ENCODE peak calls at places on chromosomes 3 and 15, in four cellular contexts. J is cardiac muscle cell, Z is body of pancreas, B is fibroblast of lung. O is an unnamed sample. For H3K9me3, H3K4me1 and H3K27me3, the result is how much of the 10 kb centered on the place peaks cover.

GRCh38 chr3:120472121-120472844 is 21.5 kb upstream of the FSTL1 start:
- DNase-seq in J (no peak), Z (no peak), B (peak), O (no peak)

GRCh38 chr3:78221300-78221699 is 1181.4 kb downstream of the ROBO2 start:
- DNase-seq in J (no peak), Z (no peak), B (no peak), O (no peak)

GRCh38 chr15:69388259-69388658 is 25.9 kb upstream of the KIF23 start:
- DNase-seq in J (no peak), Z (no peak), B (no peak), O (no peak)

GRCh38 chr3:194032828-194033435 is 103.0 kb upstream of the HES1 start:
- DNase-seq in J (no peak), Z (no peak), B (no peak), O (peak)

GRCh38 chr15:24772256-24772655 is 96.7 kb downstream of the NPAP1 start:
- DNase-seq in J (no peak), Z (no peak), B (no peak), O (peak)

GRCh38 chr3:141979050-141979671 is 102.7 kb downstream of the ATP1B3 start:
- DNase-seq in J (peak), Z (no peak), B (peak), O (no peak)

GRCh38 chr3:52892625-52893311 is 4.6 kb downstream of the STIMATE start:
- DNase-seq in J (peak), Z (no peak), B (no peak), O (no peak)

GRCh38 chr3:34011171-34012101 is 213.0 kb downstream of the PDCD6IP start:
- DNase-seq in J (no peak), Z (no peak), B (peak), O (no peak)

GRCh38 chr3:140911822-140912221 is 29.8 kb upstream of the SLC25A36 start:
- DNase-seq in J (no peak), Z (no peak), B (no peak), O (peak)

GRCh38 chr3:190076138-190076537 is 44.6 kb downstream of the P3H2 start:
- DNase-seq in J (peak), Z (no peak), B (peak), O (no peak)

GRCh38 chr3:66817946-66818557 is 180.1 kb upstream of the KBTBD8 start:
- DNase-seq in J (no peak), Z (peak), B (no peak), O (no peak)

GRCh38 chr3:195802261-195802701 is 9.4 kb downstream of the MUC4 start:
- DNase-seq in J (no peak), Z (no peak), B (no peak), O (no peak)

GRCh38 chr3:43915546-43915945 is 224.8 kb downstream of the ABHD5 start:
- DNase-seq in J (no peak), Z (no peak), B (no peak), O (no peak)

GRCh38 chr3:61080737-61081445 is 170.4 kb downstream of the FHIT start:
- DNase-seq in J (no peak), Z (no peak), B (no peak), O (no peak)

GRCh38 chr15:90482124-90483011 is 47.4 kb upstream of the CRTC3 start:
- DNase-seq in J (peak), Z (peak), B (peak), O (peak)

GRCh38 chr3:112519424-112520001 is 20.2 kb upstream of the BTLA start:
- DNase-seq in J (peak), Z (peak), B (peak), O (peak)

GRCh38 chr3:65785065-65785645 is 253.6 kb downstream of the MAGI1 start:
- DNase-seq in J (peak), Z (no peak), B (peak), O (peak)

GRCh38 chr15:66293419-66294156 is at the start of gene DIS3L:
- DNase-seq in J (peak), Z (peak), B (peak), O (peak)

GRCh38 chr3:37668431-37668830 is 193.2 kb upstream of the CTDSPL start:
- DNase-seq in J (peak), Z (peak), B (peak), O (no peak)

GRCh38 chr3:197501496-197501878 is 54.3 kb downstream of the BDH1 start:
- DNase-seq in J (peak), Z (no peak), B (peak), O (no peak)

GRCh38 chr3:184361532-184361931 is at the start of the genes CLCN2 and POLR2H:
- DNase-seq in J (peak), Z (peak), B (peak), O (peak)

GRCh38 chr3:38988955-38989354 is 62.8 kb downstream of the SCN11A start:
- DNase-seq in J (no peak), Z (no peak), B (no peak), O (no peak)

GRCh38 chr3:135106445-135106844 is 311.4 kb downstream of the EPHB1 start:
- DNase-seq in J (peak), Z (peak), B (peak), O (peak)

GRCh38 chr15:63942486-63943365 is 103.6 kb downstream of the DAPK2 start:
- DNase-seq in J (no peak), Z (no peak), B (no peak), O (peak)

GRCh38 chr15:70361891-70362290 is 264.2 kb upstream of the TLE3 start:
- DNase-seq in J (no peak), Z (no peak), B (no peak), O (peak)

GRCh38 chr3:53626876-53627275 is 132.5 kb downstream of the CACNA1D start:
- DNase-seq in J (no peak), Z (no peak), B (no peak), O (no peak)

GRCh38 chr15:82183121-82184031 is 79.2 kb downstream of the EFL1 start:
- DNase-seq in J (peak), Z (no peak), B (peak), O (no peak)

GRCh38 chr3:88779482-88779881 is 327.9 kb upstream of the EPHA3 start:
- DNase-seq in J (no peak), Z (no peak), B (no peak), O (no peak)

GRCh38 chr3:24550588-24550987 is 55.9 kb upstream of the THRB start:
- DNase-seq in J (no peak), Z (no peak), B (peak), O (peak)

GRCh38 chr3:10941972-10942371 is 50.6 kb upstream of the SLC6A1 start:
- DNase-seq in J (peak), Z (no peak), B (no peak), O (peak)

GRCh38 chr3:135667061-135667460 is 298.5 kb upstream of the PPP2R3A start:
- DNase-seq in J (no peak), Z (no peak), B (no peak), O (peak)

GRCh38 chr3:46994801-46995731 is 15.6 kb downstream of the NBEAL2 start:
- DNase-seq in J (no peak), Z (no peak), B (no peak), O (peak)

GRCh38 chr15:36458406-36458805 is 121.0 kb upstream of the CDIN1 start:
- DNase-seq in J (peak), Z (no peak), B (peak), O (no peak)

GRCh38 chr3:34189133-34189532 is 390.7 kb downstream of the PDCD6IP start:
- DNase-seq in J (no peak), Z (no peak), B (no peak), O (no peak)

GRCh38 chr15:58525926-58526538 is 94.2 kb downstream of the LIPC start:
- DNase-seq in J (no peak), Z (no peak), B (no peak), O (no peak)

GRCh38 chr15:29032229-29032625 is 146.5 kb downstream of the APBA2 start:
- DNase-seq in J (no peak), Z (no peak), B (no peak), O (no peak)

GRCh38 chr3:20503394-20504082 is 317.5 kb upstream of the SGO1 start:
- DNase-seq in J (no peak), Z (peak), B (no peak), O (peak)
- H3K9me3 ChIP-seq in J (under half), Z (under half), B (under half), O (under half)

GRCh38 chr3:58082047-58082446 is 73.8 kb downstream of the FLNB start:
- DNase-seq in J (peak), Z (no peak), B (peak), O (peak)

GRCh38 chr3:58088501-58088900 is 80.3 kb downstream of the FLNB start:
- DNase-seq in J (no peak), Z (no peak), B (no peak), O (no peak)

GRCh38 chr3:58085616-58086015 is 77.4 kb downstream of the FLNB start:
- DNase-seq in J (no peak), Z (no peak), B (no peak), O (no peak)

GRCh38 chr3:58084166-58084565 is 75.9 kb downstream of the FLNB start:
- DNase-seq in J (no peak), Z (no peak), B (peak), O (no peak)

GRCh38 chr3:58084788-58085543 is 76.7 kb downstream of the FLNB start:
- DNase-seq in J (no peak), Z (no peak), B (no peak), O (no peak)
- H3K4me1 ChIP-seq in J (under half), Z (under half), B (under half), O (under half)

DNA sequence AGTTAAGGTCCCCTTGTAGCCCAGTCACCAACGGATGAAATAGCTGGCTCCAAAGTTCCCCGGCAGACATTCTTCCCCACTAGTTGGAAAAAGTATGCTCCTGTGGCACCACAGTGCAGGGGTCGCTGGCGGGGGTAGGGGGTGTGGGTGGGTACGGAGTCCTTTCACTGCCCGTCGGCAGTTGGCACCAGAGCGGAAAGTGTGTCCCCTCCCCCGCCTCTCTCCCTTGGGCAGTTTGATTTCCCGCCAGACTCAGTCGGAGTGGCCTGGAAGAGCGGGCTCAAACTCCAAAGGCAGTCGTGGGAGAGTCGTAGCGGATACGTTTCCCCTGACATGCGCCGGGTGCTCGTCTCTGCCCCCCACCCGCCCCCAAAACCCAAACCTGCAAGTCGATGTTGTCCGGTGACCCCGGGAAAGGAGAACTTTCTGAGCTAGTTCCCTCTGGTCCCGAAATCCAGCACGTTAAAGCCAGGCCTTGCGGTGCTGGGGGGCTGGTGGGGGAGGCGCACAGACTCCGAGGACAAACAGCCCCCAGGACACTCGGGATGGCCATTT is 4.5 kb upstream of the FOXB1 start:
- DNase-seq in J (no peak), Z (no peak), B (no peak), O (peak)
- H3K27me3 ChIP-seq in J (half or more), Z (under half), B (half or more), O (under half)

DNA sequence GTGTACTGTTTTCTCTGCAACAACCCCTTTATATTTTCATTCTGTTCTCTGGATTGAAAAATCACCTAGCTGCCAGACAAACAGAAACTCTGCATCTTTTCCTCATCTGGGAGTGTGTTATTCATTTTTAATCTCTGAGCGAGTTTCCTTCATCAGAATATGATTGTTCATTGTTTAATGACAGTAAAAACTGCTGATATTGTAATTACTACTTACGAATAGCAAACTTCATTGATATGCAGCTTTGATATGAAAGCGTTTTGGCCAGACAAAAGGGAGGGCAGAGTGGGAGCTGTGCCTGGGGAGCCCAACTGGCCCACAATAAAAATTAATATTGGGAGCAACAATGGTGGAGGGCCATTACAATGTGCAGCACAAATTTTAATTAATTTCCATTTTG is 132.7 kb upstream of the SKOR1 start:
- DNase-seq in J (no peak), Z (no peak), B (no peak), O (no peak)
- H3K9me3 ChIP-seq in J (under half), Z (under half), B (under half), O (under half)

GRCh38 chr3:172082820-172083513 is 43.6 kb downstream of the FNDC3B start:
- DNase-seq in J (no peak), Z (no peak), B (no peak), O (no peak)

GRCh38 chr3:172080503-172080902 is 41.1 kb downstream of the FNDC3B start:
- DNase-seq in J (no peak), Z (no peak), B (no peak), O (no peak)

GRCh38 chr3:172083995-172084409 is 44.6 kb downstream of the FNDC3B start:
- DNase-seq in J (no peak), Z (no peak), B (no peak), O (no peak)

GRCh38 chr3:172084871-172085556 is 45.6 kb downstream of the FNDC3B start:
- DNase-seq in J (no peak), Z (no peak), B (peak), O (no peak)

DNA sequence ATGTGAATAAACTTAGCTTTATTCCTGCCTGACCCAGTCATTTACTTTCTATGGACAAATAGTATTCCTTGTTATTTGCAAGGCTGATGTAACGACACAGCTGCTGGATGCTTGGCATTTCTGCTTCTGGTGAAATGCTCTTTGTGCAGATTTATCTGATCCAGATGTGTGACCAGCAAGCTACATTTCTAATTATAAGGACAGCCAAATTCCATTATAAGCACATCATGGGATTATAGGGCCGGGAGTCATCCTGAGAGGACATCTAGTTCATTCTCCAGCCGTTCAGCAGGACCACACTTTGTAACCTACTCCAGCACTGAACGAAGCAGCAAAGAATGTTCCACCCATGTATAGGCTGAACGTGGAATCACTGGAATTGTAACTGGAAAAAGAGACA is 42.9 kb downstream of the FNDC3B start:
- DNase-seq in J (peak), Z (no peak), B (peak), O (peak)
- H3K4me1 ChIP-seq in J (under half), Z (half or more), B (under half), O (under half)

GRCh38 chr3:132038198-132038825 is 3.5 kb upstream of the CPNE4 start:
- DNase-seq in J (peak), Z (no peak), B (peak), O (peak)

GRCh38 chr3:132034486-132035464 is at the start of gene CPNE4:
- DNase-seq in J (peak), Z (peak), B (peak), O (peak)

GRCh38 chr3:132033471-132033870 is 1.3 kb downstream of the CPNE4 start:
- DNase-seq in J (no peak), Z (no peak), B (no peak), O (no peak)

GRCh38 chr3:132032959-132033358 is 1.9 kb downstream of the CPNE4 start:
- DNase-seq in J (no peak), Z (no peak), B (no peak), O (no peak)

DNA sequence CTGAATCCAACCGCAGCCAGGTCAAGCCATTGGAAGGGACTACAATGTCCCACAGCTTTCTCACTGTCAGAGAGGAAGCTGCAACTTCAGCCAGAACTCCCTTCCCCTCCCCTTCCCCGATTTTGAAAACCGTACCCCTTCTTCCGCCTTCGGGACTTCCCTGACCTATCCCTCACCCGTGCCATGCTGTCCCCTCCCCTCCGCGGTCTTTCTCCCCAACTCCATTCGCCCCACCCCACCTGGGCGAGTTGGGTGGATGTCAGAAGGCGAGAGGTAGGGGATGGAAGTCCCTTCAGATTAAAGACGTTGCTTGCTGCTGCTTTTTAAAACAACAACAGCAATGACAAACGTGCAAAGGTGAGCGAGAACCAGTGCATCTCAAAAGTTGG is 723 bp downstream of the CPNE4 start:
- DNase-seq in J (no peak), Z (no peak), B (no peak), O (no peak)
- H3K27me3 ChIP-seq in J (under half), Z (under half), B (under half), O (under half)

DNA sequence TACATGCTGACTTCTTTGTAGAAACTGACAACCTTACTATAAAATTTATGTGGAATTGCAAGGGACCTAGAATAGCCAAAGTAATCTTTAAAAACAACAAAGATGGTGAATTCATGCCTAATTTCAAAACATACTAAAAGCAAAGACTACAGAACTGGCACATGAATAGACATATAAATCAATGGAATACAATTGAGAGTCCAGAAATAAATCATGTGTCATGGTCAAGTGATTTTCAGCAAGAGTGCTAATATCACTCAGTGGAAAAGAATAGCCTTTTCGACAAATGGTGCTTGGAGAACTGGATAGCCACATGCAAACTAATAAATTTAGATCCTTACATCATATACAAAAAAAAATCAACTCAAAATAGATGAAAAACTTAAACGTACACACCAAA is 8.7 kb downstream of the IMPG2 start:
- DNase-seq in J (no peak), Z (no peak), B (no peak), O (no peak)
- H3K9me3 ChIP-seq in J (under half), Z (under half), B (under half), O (under half)

DNA sequence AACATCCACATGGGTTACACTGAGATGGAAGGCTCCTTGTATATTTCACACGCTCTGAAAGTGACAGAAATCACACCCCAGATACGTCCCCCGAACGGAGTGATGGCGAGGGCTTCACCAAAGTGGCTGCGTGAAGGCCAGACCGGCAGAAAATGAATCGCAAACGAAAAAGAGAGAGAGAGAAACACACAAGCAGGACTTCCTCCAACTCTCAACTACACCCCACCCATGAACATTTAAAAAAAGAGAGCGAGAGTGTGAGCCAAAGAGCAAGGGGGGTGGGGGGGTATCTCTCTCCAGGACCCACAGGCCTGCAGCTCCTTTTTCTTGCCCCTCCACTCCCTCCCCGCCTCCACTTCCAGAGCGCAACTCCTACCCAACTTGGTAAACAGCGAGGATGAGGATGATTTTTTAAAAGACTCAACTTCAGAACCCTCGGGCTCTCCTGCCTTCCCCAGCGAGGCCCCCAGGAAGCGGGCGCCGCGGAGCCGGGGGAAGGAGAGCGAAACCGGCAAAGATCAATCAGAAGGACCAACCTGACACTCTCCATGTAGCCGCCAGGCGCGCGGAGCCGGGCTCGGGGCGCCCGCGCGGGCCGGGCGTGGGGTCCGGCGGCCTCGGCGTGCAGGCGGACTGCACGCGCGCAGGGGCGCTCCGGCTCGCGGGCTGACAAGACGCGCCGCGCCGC is 519.1 kb downstream of the FOXP1 start:
- DNase-seq in J (peak), Z (no peak), B (peak), O (peak)
- H3K4me1 ChIP-seq in J (under half), Z (half or more), B (under half), O (under half)

GRCh38 chr15:96326551-96327154 is 3.8 kb upstream of the NR2F2 start:
- DNase-seq in J (peak), Z (peak), B (peak), O (peak)
- H3K27me3 ChIP-seq in J (half or more), Z (under half), B (under half), O (under half)

O was measured in SJCRH30.